ENCODE peak calls at places on chromosomes 5 and 9, in five cellular contexts. R is HCT116, U is GM12878, L is fibroblast of lung, W is mammary epithelial cell. G is an unnamed sample.

GRCh38 chr5:55102345-55102744 is at the start of gene GZMA:
- DNase-seq in W (no peak), L (no peak), U (no peak), R (no peak), G (peak; percentile 74)

GRCh38 chr9:135608294-135608998 is 30.9 kb downstream of the GLT6D1 start:
- DNase-seq in L (no peak), U (no peak), R (no peak), W (no peak), G (no peak)

GRCh38 chr5:159903134-159903533 is 13.1 kb upstream of the ADRA1B start:
- DNase-seq in R (no peak), W (no peak), L (no peak), U (no peak), G (no peak)

GRCh38 chr5:93100433-93100832 is 480.6 kb downstream of the NR2F1-AS1 start:
- DNase-seq in U (no peak), L (peak; percentile 51), W (peak; percentile 23), R (peak; percentile 37), G (no peak)

GRCh38 chr9:97412628-97413382 is 909 bp downstream of the TDRD7 start:
- DNase-seq in R (no peak), W (peak; percentile 28), L (peak; percentile 4), U (no peak), G (peak; percentile 31)

GRCh38 chr9:133700861-133701320 is 37.3 kb downstream of the SARDH start:
- DNase-seq in L (no peak), U (no peak), R (no peak), W (no peak), G (peak; percentile 40)

GRCh38 chr5:32044904-32045303 is 129.2 kb downstream of the GOLPH3 start:
- DNase-seq in R (no peak), W (peak; percentile 89), U (no peak), L (peak; percentile 35), G (no peak)

GRCh38 chr9:121299467-121300282 is 31.7 kb downstream of the GSN start:
- DNase-seq in W (peak; percentile 19), L (no peak), R (no peak), U (no peak), G (no peak)

GRCh38 chr5:5591567-5591966 is 169.1 kb downstream of the ICE1 start:
- DNase-seq in W (no peak), R (no peak), L (no peak), U (no peak), G (no peak)

GRCh38 chr5:172944741-172945140 is 14.5 kb upstream of the RPL26L1 start:
- DNase-seq in W (no peak), R (no peak), L (no peak), U (no peak), G (no peak)

GRCh38 chr9:120841930-120842684 is 615 bp downstream of the PSMD5 start:
- DNase-seq in L (peak; percentile 3), U (no peak), R (no peak), W (no peak), G (no peak)

GRCh38 chr5:43281840-43282658 is 31.2 kb downstream of the HMGCS1 start:
- DNase-seq in W (peak; percentile 70), U (no peak), R (no peak), L (no peak), G (no peak)

GRCh38 chr5:54547711-54548250 is 30.2 kb downstream of the SNX18 start:
- DNase-seq in L (peak; percentile 93), R (no peak), W (peak; percentile 70), U (no peak), G (no peak)

GRCh38 chr5:73160239-73160671 is 12.7 kb upstream of the TMEM174 start:
- DNase-seq in W (no peak), U (peak; percentile 62), L (no peak), R (no peak), G (peak; percentile 18)

GRCh38 chr5:59356813-59357381 is 536.6 kb downstream of the PDE4D start:
- DNase-seq in R (no peak), L (no peak), U (no peak), W (no peak), G (no peak)

DNA sequence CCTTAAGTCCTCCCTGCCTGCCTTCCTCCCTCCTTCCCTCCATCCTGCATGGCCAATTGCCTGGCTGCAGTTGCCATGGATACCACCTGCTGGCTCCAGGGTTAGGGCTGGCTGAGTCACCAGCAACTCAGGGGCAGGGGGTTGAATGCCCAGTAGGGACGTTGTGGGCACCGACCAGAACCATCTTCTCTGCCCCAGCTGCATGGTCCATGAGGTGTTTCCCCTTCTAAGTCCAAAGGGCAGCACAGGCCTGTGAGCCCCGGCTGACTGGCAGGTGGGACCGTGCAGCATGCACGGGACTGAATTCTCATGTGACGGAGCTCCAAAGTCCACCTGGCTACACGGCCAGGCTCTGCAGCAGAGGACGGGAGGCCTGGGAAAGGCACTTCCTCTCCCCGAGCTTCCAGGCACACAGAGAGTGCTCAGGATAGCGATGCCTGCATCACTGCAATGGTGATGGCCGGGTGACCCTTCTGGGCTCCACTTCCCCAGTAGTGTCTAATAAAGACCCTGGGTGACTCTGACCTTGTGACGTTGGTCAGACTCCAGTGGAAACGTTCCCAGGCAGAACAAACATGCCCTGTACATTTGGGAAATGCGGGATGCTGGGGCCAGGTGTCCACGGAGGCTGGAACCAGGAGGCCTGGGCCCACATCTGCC is 5.7 kb downstream of the ASS1 start:
- DNase-seq in L (no peak), U (no peak), W (no peak), R (no peak), G (no peak)
- H3K27ac ChIP-seq in L (no peak overlapping the region), U (no peak overlapping the region), W (no peak overlapping the region), R (no peak overlapping the region), G (no peak overlapping the region)

GRCh38 chr5:2754621-2755370 is 3.3 kb upstream of the IRX2 start:
- DNase-seq in U (no peak), W (peak; percentile 20), R (no peak), L (no peak), G (no peak)

GRCh38 chr5:2755371-2755715 is 3.9 kb upstream of the IRX2 start:
- DNase-seq in L (no peak), W (peak; percentile 12), U (no peak), R (no peak), G (peak; percentile 77)

GRCh38 chr5:2752875-2753435 is 1.5 kb upstream of the IRX2 start:
- DNase-seq in U (no peak), R (no peak), L (no peak), W (peak; percentile 54), G (no peak)

GRCh38 chr5:2752059-2752874 is 790 bp upstream of the IRX2 start:
- DNase-seq in R (no peak), L (no peak), U (no peak), W (peak; percentile 56), G (no peak)

GRCh38 chr5:2753452-2754409 is 2.3 kb upstream of the IRX2 start:
- DNase-seq in R (no peak), U (no peak), W (peak; percentile 8), L (no peak), G (peak; percentile 34)
- TF ChIP-seq EZH2 in R (no peak), U (no peak), W (no peak), L (peak; percentile 43), G (no peak)

DNA sequence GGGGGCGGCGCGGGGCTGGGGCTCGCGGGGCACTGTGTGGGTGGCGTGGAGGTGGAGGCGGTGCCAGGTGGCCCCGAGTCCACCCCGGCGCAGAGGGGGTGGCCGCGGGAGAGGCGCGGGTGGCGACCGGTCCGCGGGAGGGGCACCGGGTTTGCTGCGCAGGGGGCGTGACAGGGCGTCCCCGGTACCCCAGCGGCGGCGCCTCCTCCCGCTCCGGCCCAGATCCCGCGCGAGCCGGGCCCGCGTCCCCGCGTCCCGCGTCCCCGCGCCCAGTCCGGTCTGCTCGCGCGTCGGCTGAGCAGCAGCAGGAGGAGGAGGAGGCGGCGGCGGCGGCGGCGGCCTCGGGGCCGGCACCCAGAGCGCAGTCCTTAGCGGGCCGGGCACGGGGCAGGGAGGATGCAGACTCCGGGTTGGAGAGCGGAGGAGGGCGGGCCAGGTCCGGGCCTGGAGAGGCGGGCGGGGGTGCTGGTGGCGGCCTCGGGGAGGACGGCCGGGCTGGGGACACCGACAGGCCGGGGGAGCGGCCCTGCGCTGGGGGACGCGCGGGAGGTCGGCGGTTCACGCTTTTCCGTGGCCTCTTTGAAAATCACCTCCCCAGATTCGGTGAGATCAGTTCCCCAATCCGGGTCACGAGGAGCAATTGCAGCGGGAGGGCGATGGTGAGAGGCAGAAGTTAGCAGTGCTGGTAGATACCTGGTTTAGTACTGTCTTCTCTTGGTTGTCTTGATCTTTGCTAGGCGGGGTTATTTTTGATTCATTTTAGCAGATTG is 1.6 kb downstream of the TRIO start:
- DNase-seq in U (peak; percentile 76), L (peak; percentile 75), R (peak; percentile 52), W (peak; percentile 86), G (no peak)
- TF ChIP-seq CTCF in U (peak; percentile 11), L (no peak), R (no peak), W (peak; percentile 11), G (no peak)

GRCh38 chr9:128903079-128903461 is 17.7 kb upstream of the PHYHD1 start:
- DNase-seq in W (no peak), L (no peak), U (no peak), R (no peak), G (no peak)

GRCh38 chr9:128903871-128904371 is 16.9 kb upstream of the PHYHD1 start:
- DNase-seq in W (no peak), R (no peak), U (no peak), L (peak; percentile 32), G (no peak)

GRCh38 chr9:128901379-128901778 is 19.4 kb upstream of the PHYHD1 start:
- DNase-seq in R (no peak), W (no peak), L (no peak), U (no peak), G (no peak)

GRCh38 chr9:128901822-128902221 is 19.0 kb upstream of the PHYHD1 start:
- DNase-seq in W (no peak), R (no peak), U (no peak), L (no peak), G (no peak)

GRCh38 chr9:128902351-128903078 is 18.3 kb upstream of the PHYHD1 start:
- DNase-seq in W (peak; percentile 96), U (no peak), L (no peak), R (no peak), G (peak; percentile 82)
- H3K27ac ChIP-seq in W (peak overlapping the region; percentile 82), U (peak overlapping the region; percentile 71), L (no peak overlapping the region), R (no peak overlapping the region), G (peak overlapping the region; percentile 44)

GRCh38 chr5:177269976-177270375 is 33.5 kb downstream of the RAB24 start:
- DNase-seq in R (no peak), L (no peak), U (no peak), W (peak; percentile 78), G (no peak)
- TF ChIP-seq EZH2 in R (no peak), L (no peak), U (no peak), W (no peak), G (no peak)

GRCh38 chr5:74288448-74289109 is 351.9 kb downstream of the ENC1 start:
- DNase-seq in L (peak; percentile 77), W (peak; percentile 33), R (no peak), U (no peak), G (no peak)

GRCh38 chr5:74289238-74289637 is 351.3 kb downstream of the ENC1 start:
- DNase-seq in R (no peak), U (no peak), W (peak; percentile 42), L (no peak), G (no peak)

GRCh38 chr5:74288038-74288437 is 352.5 kb downstream of the ENC1 start:
- DNase-seq in U (no peak), R (no peak), L (no peak), W (no peak), G (no peak)

GRCh38 chr5:74286734-74287705 is 353.5 kb downstream of the ENC1 start:
- DNase-seq in L (no peak), U (no peak), R (no peak), W (no peak), G (no peak)

GRCh38 chr5:74290634-74291033 is 349.9 kb downstream of the ENC1 start:
- DNase-seq in L (no peak), U (no peak), R (no peak), W (no peak), G (no peak)
- TF ChIP-seq CTCF in L (no peak), U (peak; percentile 0), R (no peak), W (peak; percentile 8), G (no peak)

G was measured in DND-41.